ENCODE peak calls at places on chromosome 20, in seven cellular contexts. C is natural killer cell; W is progenitor cell of endocrine pancreas; I is CD4-positive, alpha-beta T cell; Y is RWPE1; S is breast epithelium; M is psoas muscle. U is an unnamed sample.

GRCh38 chr20:51275816-51276215 is 252.9 kb upstream of the KCNG1 start:
- DNase-seq in C (no peak), W (no peak), I (no peak), Y (no peak), S (no peak), M (no peak), U (no peak)

GRCh38 chr20:46139908-46140482 is 21.9 kb downstream of the CD40 start:
- DNase-seq in C (no peak), W (no peak), I (no peak), Y (peak), S (peak), M (no peak), U (no peak)

GRCh38 chr20:34850969-34851368 is 21.7 kb downstream of the GGT7 start:
- DNase-seq in C (no peak), W (no peak), I (no peak), Y (no peak), S (peak), M (no peak), U (no peak)

GRCh38 chr20:45523833-45524232 is 8.4 kb upstream of the SPINT3 start:
- DNase-seq in C (no peak), W (no peak), I (no peak), Y (peak), S (no peak), M (no peak), U (no peak)

GRCh38 chr20:51906049-51906448 is 103.7 kb upstream of the SALL4 start:
- DNase-seq in C (no peak), W (no peak), I (no peak), Y (no peak), S (no peak), M (no peak), U (no peak)

GRCh38 chr20:25040438-25040831 is 17.5 kb downstream of the ACSS1 start:
- DNase-seq in C (no peak), W (no peak), I (no peak), Y (no peak), S (peak), M (no peak), U (no peak)

GRCh38 chr20:34269996-34270627 is 28.9 kb downstream of the ASIP start:
- DNase-seq in C (no peak), W (no peak), I (no peak), Y (no peak), S (peak), M (no peak), U (peak)

GRCh38 chr20:62502496-62503095 is 26.8 kb upstream of the GATA5 start:
- DNase-seq in C (no peak), W (no peak), I (no peak), Y (no peak), S (no peak), M (no peak), U (no peak)

GRCh38 chr20:1870792-1871550 is 24.2 kb upstream of the SIRPA start:
- DNase-seq in C (no peak), W (no peak), I (no peak), Y (no peak), S (no peak), M (no peak), U (peak)

GRCh38 chr20:61240814-61241213 is 11.2 kb upstream of the CDH4 start:
- DNase-seq in C (no peak), W (no peak), I (no peak), Y (no peak), S (no peak), M (no peak), U (no peak)

GRCh38 chr20:40688129-40689099 is 622 bp downstream of the MAFB start:
- DNase-seq in C (no peak), W (no peak), I (no peak), Y (no peak), S (no peak), M (peak), U (no peak)

GRCh38 chr20:40686434-40686882 is 2.6 kb downstream of the MAFB start:
- DNase-seq in C (no peak), W (no peak), I (no peak), Y (no peak), S (no peak), M (no peak), U (no peak)

GRCh38 chr20:40689100-40689942 is at the start of gene MAFB:
- DNase-seq in C (peak), W (peak), I (peak), Y (peak), S (peak), M (peak), U (peak)

GRCh38 chr20:40686893-40687292 is 2.1 kb downstream of the MAFB start:
- DNase-seq in C (no peak), W (no peak), I (no peak), Y (no peak), S (no peak), M (no peak), U (no peak)

GRCh38 chr20:40687384-40688128 is 1.5 kb downstream of the MAFB start:
- DNase-seq in C (no peak), W (peak), I (no peak), Y (peak), S (peak), M (peak), U (peak)
- TF ChIP-seq CTCF in C (no peak), W (no peak), I (no peak), Y (no peak), S (no peak), M (no peak), U (no peak)

GRCh38 chr20:4957187-4957586 is 44.1 kb downstream of the SLC23A2 start:
- DNase-seq in C (no peak), W (no peak), I (no peak), Y (no peak), S (no peak), M (no peak), U (no peak)

GRCh38 chr20:4957939-4958362 is 43.4 kb downstream of the SLC23A2 start:
- DNase-seq in C (no peak), W (no peak), I (no peak), Y (no peak), S (no peak), M (no peak), U (no peak)

GRCh38 chr20:4962257-4962855 is 39.0 kb downstream of the SLC23A2 start:
- DNase-seq in C (peak), W (no peak), I (peak), Y (no peak), S (no peak), M (no peak), U (no peak)

GRCh38 chr20:4961746-4962145 is 39.6 kb downstream of the SLC23A2 start:
- DNase-seq in C (no peak), W (no peak), I (no peak), Y (no peak), S (no peak), M (no peak), U (no peak)

GRCh38 chr20:4959582-4959981 is 41.7 kb downstream of the SLC23A2 start:
- DNase-seq in C (no peak), W (no peak), I (no peak), Y (no peak), S (no peak), M (no peak), U (no peak)
- TF ChIP-seq CTCF in C (no peak), W (no peak), I (no peak), Y (no peak), S (no peak), M (no peak), U (no peak)

DNA sequence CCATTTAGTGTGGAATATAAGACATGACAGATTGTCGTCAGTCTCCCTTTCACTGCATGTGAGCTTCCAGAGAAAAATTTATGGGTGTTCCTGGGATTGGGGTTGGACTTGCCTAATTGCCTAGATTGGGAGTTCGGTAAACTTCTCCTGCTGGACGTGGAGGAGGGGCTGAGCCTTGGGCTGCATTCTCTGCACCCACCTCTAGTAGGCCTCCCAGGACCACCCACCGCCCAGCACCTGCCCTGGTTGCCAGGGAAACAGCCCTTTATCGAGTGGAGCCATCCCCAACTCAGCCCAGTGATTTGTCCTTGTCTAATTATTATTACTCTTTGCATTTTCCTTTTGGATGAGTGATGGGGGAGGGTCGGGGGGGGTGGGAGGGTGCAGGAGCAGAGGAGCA is 104.3 kb downstream of the DHX35 start:
- DNase-seq in C (no peak), W (peak), I (no peak), Y (no peak), S (no peak), M (no peak), U (no peak)
- TF ChIP-seq CTCF in C (no peak), W (peak), I (no peak), Y (no peak), S (no peak), M (no peak), U (no peak)

DNA sequence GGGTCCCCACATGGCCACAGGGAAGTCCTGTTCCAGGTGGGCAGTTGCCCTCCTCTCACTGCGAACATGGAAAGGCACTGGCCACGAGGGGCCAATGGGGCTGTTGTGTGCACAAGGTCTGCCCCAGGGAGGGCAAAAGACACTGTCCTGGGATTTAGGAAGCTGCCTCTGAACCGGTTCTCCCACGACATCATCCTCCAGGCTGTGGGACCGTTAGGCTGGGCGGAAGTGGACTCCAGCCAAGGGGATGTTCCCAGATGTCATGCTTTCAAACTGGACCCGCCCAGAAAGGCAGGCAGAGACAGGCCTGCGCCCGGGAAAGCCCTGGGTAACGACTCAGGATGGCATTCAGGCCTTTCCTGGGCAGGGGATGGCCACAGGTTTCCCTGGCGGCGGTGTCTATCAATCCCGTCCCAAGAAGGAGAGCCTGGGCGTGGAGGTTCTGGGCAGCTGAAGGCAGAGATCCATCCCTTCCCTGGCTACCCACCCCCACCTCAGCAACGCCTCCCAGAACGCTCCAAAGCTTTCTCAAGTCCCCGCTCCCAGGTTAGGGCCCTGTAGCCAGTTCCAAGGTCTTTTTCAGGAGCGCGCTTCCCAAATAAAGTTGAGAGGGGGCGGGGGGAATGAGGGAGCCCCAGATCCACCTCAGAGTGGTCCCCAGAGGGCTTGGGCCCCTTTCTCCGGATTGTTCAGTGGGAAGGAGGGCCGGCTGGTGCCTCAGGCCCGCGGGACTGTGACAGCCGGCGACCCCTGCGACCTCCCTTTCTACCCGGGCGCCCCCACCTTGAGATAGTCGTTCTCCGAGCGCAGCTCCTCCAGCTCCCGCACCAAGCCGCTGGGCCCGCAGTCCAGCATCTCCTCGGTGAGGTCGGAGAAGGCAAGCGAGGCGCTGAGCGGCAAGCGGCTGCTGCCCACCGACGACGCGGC is 13.8 kb upstream of the TLDC2 start:
- DNase-seq in C (no peak), W (no peak), I (no peak), Y (peak), S (peak), M (peak), U (no peak)
- TF ChIP-seq CTCF in C (no peak), W (no peak), I (no peak), Y (no peak), S (no peak), M (no peak), U (no peak)

GRCh38 chr20:31593221-31594001 is 11.7 kb upstream of the ID1 start:
- DNase-seq in C (no peak), W (no peak), I (no peak), Y (peak), S (peak), M (no peak), U (no peak)
- TF ChIP-seq CTCF in C (no peak), W (no peak), I (no peak), Y (no peak), S (no peak), M (no peak), U (no peak)

GRCh38 chr20:2914160-2914559 is 40.9 kb downstream of the PTPRA start:
- DNase-seq in C (no peak), W (no peak), I (no peak), Y (no peak), S (no peak), M (no peak), U (no peak)
- TF ChIP-seq CTCF in C (no peak), W (peak), I (no peak), Y (peak), S (no peak), M (no peak), U (peak)

GRCh38 chr20:32822189-32822588 is 2.4 kb downstream of the MAPRE1 start:
- DNase-seq in C (no peak), W (no peak), I (no peak), Y (no peak), S (no peak), M (no peak), U (no peak)

GRCh38 chr20:32820000-32820697 is 395 bp downstream of the MAPRE1 start:
- DNase-seq in C (no peak), W (peak), I (peak), Y (peak), S (peak), M (peak), U (peak)

GRCh38 chr20:32820698-32821378 is 1.1 kb downstream of the MAPRE1 start:
- DNase-seq in C (no peak), W (no peak), I (no peak), Y (peak), S (no peak), M (no peak), U (no peak)

GRCh38 chr20:32823737-32824588 is 4.2 kb downstream of the MAPRE1 start:
- DNase-seq in C (no peak), W (no peak), I (no peak), Y (no peak), S (no peak), M (no peak), U (no peak)

GRCh38 chr20:32823078-32823477 is 3.3 kb downstream of the MAPRE1 start:
- DNase-seq in C (no peak), W (no peak), I (no peak), Y (peak), S (no peak), M (no peak), U (no peak)
- TF ChIP-seq CTCF in C (no peak), W (no peak), I (no peak), Y (no peak), S (no peak), M (peak), U (no peak)

GRCh38 chr20:53493201-53493908 is 100.3 kb downstream of the ZNF217 start:
- DNase-seq in C (no peak), W (no peak), I (no peak), Y (no peak), S (no peak), M (no peak), U (no peak)
- TF ChIP-seq CTCF in C (no peak), W (no peak), I (no peak), Y (no peak), S (no peak), M (peak), U (no peak)

DNA sequence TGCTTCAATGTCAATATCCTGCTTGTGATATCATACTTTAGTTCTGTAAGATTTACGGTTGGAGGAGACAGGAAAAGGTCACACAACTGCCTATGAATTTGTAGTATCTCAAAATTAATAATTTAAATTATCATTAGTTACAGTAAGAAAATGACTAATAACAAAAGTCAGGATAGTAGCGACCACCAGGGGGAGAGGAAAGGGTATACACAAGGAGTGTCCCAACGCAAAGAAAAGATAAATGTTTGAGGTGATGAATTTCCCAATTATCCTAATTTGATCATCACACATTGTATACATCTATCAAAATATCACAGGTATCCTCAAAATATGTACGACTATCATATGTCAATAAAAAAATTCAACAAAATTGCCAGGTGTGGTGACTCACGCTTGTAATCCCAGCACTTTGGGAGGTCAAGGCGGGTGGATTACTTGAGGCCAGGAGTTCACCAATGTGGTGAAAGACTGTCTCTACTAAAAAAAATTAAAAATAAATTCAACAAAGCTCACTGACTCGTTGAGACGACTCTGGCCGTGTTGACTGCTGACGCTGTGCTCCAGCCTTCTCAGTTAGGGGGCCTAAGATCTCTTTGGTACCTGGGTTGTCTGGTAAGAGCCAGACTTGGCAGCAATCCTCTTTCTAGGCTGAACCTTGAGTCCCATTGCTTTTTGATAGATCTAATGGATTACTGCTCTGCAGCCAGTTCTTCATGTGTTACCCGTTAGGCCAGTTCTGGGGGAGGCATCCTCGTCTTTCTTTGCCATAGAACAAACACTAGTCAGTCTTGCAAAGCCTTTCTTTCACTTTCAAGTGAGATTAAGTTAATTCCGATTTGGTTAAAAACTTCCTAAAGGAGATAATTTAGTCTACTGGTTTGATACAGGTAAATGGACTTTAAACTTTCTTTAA is 9.0 kb upstream of the OVOL2 start:
- DNase-seq in C (no peak), W (no peak), I (no peak), Y (no peak), S (no peak), M (no peak), U (no peak)
- TF ChIP-seq CTCF in C (no peak), W (peak), I (no peak), Y (no peak), S (no peak), M (peak), U (no peak)

U was measured in GM13977.